ENCODE peak calls at places on chromosomes 11 and 22, in four cellular contexts. G is HL-60, T is K562, J is GM12878. V is an unnamed sample.

GRCh38 chr22:34902335-34902734 is 163.6 kb upstream of the ISX start:
- DNase-seq in T (no peak), G (no peak), J (no peak), V (no peak)

GRCh38 chr11:92246637-92247036 is 22.0 kb downstream of the FAT3 start:
- DNase-seq in G (no peak), T (no peak), J (no peak), V (no peak)

GRCh38 chr11:17472467-17472866 is 4.2 kb downstream of the ABCC8 start:
- DNase-seq in T (no peak), J (no peak), G (no peak), V (no peak)

GRCh38 chr22:48662476-48663150 is 1165.1 kb downstream of the BRD1 start:
- DNase-seq in G (no peak), J (no peak), T (no peak), V (no peak)

GRCh38 chr11:100827934-100828661 is 141.0 kb downstream of the ARHGAP42 start:
- DNase-seq in T (no peak), G (no peak), J (peak), V (no peak)

GRCh38 chr11:90798769-90799168 is 575.9 kb upstream of the CHORDC1 start:
- DNase-seq in G (no peak), J (no peak), T (no peak), V (no peak)

GRCh38 chr11:117423046-117423575 is 95.5 kb downstream of the CEP164 start:
- DNase-seq in T (no peak), G (no peak), J (no peak), V (no peak)

GRCh38 chr22:29268511-29269229 is 602 bp downstream of the EWSR1 start:
- DNase-seq in G (no peak), J (no peak), T (peak), V (no peak)

GRCh38 chr11:65787649-65788622 is 1.1 kb downstream of the OVOL1 start:
- DNase-seq in T (peak), G (no peak), J (no peak), V (no peak)

GRCh38 chr11:63985812-63986155 is 454 bp upstream of the OTUB1 start:
- DNase-seq in T (no peak), J (peak), G (peak), V (peak)

GRCh38 chr11:108643974-108644373 is 20.9 kb upstream of the DDX10 start:
- DNase-seq in J (no peak), T (no peak), G (no peak), V (no peak)

GRCh38 chr11:106178361-106178760 is 100.9 kb downstream of the AASDHPPT start:
- DNase-seq in T (no peak), J (no peak), G (no peak), V (no peak)

GRCh38 chr11:124934862-124935547 is 842 bp downstream of the HEPACAM start:
- DNase-seq in G (no peak), J (no peak), T (no peak), V (no peak)

GRCh38 chr11:29844701-29845379 is 172.0 kb downstream of the KCNA4 start:
- DNase-seq in J (no peak), T (no peak), G (no peak), V (no peak)

GRCh38 chr22:21457023-21457787 is 10.0 kb upstream of the TMEM191C start:
- DNase-seq in T (no peak), J (no peak), G (no peak), V (no peak)

GRCh38 chr22:17943533-17944204 is 80.7 kb downstream of the MICAL3 start:
- DNase-seq in J (no peak), G (no peak), T (no peak), V (no peak)

GRCh38 chr11:129620705-129621104 is 194.9 kb upstream of the TMEM45B start:
- DNase-seq in J (no peak), T (no peak), G (no peak), V (no peak)

GRCh38 chr11:66607126-66607834 is 9.2 kb upstream of the RBM14 start:
- DNase-seq in G (no peak), J (no peak), T (no peak), V (no peak)

GRCh38 chr22:48475661-48476345 is 1351.9 kb downstream of the BRD1 start:
- DNase-seq in G (no peak), J (no peak), T (no peak), V (no peak)

GRCh38 chr11:34030386-34030785 is 21.1 kb upstream of the CAPRIN1 start:
- DNase-seq in T (no peak), J (no peak), G (no peak), V (no peak)

GRCh38 chr11:66316849-66317251 is at the start of gene CD248:
- DNase-seq in G (no peak), J (no peak), T (no peak), V (no peak)

GRCh38 chr22:48803993-48804810 is 1023.5 kb downstream of the BRD1 start:
- DNase-seq in T (no peak), G (no peak), J (no peak), V (no peak)

GRCh38 chr11:67538823-67539505 is 15.7 kb upstream of the CABP2 start:
- DNase-seq in J (no peak), T (no peak), G (no peak), V (no peak)

GRCh38 chr11:121535122-121535796 is 82.5 kb upstream of the SORL1-AS1 start:
- DNase-seq in T (no peak), G (no peak), J (no peak), V (no peak)

GRCh38 chr22:40547729-40548143 is 88.8 kb downstream of the MRTFA start:
- DNase-seq in J (no peak), T (no peak), G (no peak), V (no peak)

GRCh38 chr11:128346808-128347207 is 240.6 kb downstream of the ETS1 start:
- DNase-seq in J (no peak), G (no peak), T (no peak), V (no peak)
- TF ChIP-seq SPI1 in J (no peak), G (no peak), T (no peak), V (no peak)

GRCh38 chr11:14339356-14339755 is 19.6 kb downstream of the RRAS2 start:
- DNase-seq in T (no peak), J (no peak), G (no peak), V (no peak)
- TF ChIP-seq SPI1 in T (no peak), J (peak), G (peak), V (peak)

DNA sequence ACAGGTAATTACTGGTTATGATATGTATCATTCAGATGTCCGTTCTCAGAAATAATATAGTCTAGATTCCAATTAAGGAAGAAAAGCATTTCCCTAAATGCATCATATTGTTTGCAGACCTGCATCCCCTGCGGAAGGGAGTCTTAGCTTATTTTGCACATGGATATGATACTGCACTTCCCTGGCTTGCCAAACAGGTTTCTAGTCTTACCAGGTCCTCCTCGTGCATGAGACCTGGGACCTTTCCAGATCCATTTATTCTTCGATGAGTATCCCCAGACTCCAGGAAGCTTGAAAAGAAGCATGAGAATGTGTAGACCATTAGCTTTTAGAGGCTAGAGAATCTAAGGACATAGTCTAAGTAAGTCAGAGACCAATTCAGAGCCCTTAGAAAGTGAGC is 30.6 kb downstream of the CYB5R2 start:
- DNase-seq in J (no peak), G (no peak), T (no peak), V (no peak)
- TF ChIP-seq SPI1 in J (no peak), G (no peak), T (no peak), V (no peak)

DNA sequence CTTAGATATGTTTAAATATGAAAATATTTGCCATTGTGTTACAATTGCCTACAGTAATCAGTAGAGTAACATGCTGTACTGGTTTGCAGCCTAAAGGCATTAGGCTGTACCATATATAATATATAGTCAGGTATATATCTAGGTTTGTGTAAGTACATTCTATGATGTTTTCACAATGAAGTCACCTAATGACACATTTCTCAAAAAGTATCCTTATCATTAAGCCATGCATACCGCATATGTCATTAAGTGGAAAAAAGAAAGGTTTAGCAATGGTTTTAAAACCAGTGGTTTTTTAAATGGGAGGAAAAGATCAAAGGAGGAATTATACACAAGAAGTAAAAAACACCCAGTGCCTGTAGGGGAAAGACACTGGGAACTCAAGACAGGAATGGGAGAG is 122.7 kb downstream of the RBFOX2 start:
- DNase-seq in T (no peak), J (no peak), G (no peak), V (no peak)
- TF ChIP-seq SPI1 in T (no peak), J (no peak), G (no peak), V (no peak)

DNA sequence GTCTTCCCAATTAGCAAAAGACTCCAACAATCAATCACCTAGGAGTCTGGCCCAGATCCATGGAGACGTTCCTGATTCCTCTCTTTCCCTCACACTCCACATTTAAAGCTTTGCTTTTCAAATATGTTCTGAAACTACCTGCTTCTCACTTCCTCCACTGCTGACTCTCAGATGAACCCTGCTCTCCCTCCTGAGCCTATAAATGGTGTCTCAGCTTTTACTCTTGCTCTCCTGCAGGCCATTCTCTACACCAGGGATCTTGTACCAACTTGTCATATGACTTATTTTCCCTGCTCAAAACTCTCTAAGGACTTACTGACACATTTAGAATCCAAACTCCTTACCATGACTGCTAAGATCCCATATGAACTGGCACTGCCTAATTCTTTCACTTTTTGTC is 138.4 kb upstream of the DDI1 start:
- DNase-seq in T (no peak), G (no peak), J (peak), V (no peak)
- TF ChIP-seq SPI1 in T (no peak), G (no peak), J (peak), V (peak)